ENCODE peak calls at places on chromosomes 6 and 20, in five cellular contexts. P is heart left ventricle, R is mammary epithelial cell, O is AG04450, D is WERI-Rb-1. F is an unnamed sample. For H3K27me3, the result is how much of the 10 kb centered on the place peaks cover.

GRCh38 chr6:10791673-10792072 is 44.1 kb downstream of the TMEM14B start:
- DNase-seq in P (no peak), R (no peak), O (no peak), D (no peak), F (no peak)

GRCh38 chr20:48275325-48275724 is 490.0 kb upstream of the SULF2 start:
- DNase-seq in P (no peak), R (no peak), O (no peak), D (no peak), F (no peak)

GRCh38 chr6:137688230-137688971 is 178.7 kb upstream of the TNFAIP3 start:
- DNase-seq in P (no peak), R (no peak), O (no peak), D (no peak), F (no peak)

GRCh38 chr20:49283176-49283702 is 5.4 kb upstream of the ZNFX1 start:
- DNase-seq in P (no peak), R (no peak), O (no peak), D (no peak), F (no peak)

GRCh38 chr20:17992224-17992637 is 23.4 kb downstream of the MGME1 start:
- DNase-seq in P (no peak), R (no peak), O (no peak), D (no peak), F (no peak)

GRCh38 chr6:76351275-76351674 is 278.8 kb upstream of the IMPG1 start:
- DNase-seq in P (no peak), R (peak), O (no peak), D (peak), F (no peak)

GRCh38 chr20:51378171-51378928 is 164.2 kb downstream of the NFATC2 start:
- DNase-seq in P (no peak), R (no peak), O (no peak), D (no peak), F (no peak)

GRCh38 chr6:52390361-52390727 is 28.4 kb downstream of the PAQR8 start:
- DNase-seq in P (no peak), R (peak), O (no peak), D (no peak), F (peak)

GRCh38 chr6:170023620-170024521 is 267.0 kb downstream of the DLL1 start:
- DNase-seq in P (peak), R (no peak), O (no peak), D (no peak), F (no peak)

GRCh38 chr20:20369353-20370086 is 1.6 kb downstream of the INSM1 start:
- DNase-seq in P (no peak), R (peak), O (no peak), D (peak), F (no peak)

GRCh38 chr20:41174373-41174772 is 37.0 kb downstream of the PLCG1 start:
- DNase-seq in P (peak), R (no peak), O (no peak), D (peak), F (no peak)

GRCh38 chr20:40446868-40447267 is 242.2 kb downstream of the MAFB start:
- DNase-seq in P (no peak), R (no peak), O (no peak), D (no peak), F (no peak)

GRCh38 chr6:6008114-6008647 is 1.5 kb upstream of the NRN1 start:
- DNase-seq in P (no peak), R (no peak), O (no peak), D (no peak), F (no peak)

GRCh38 chr6:49540614-49541013 is 9.9 kb upstream of the C6orf141 start:
- DNase-seq in P (no peak), R (no peak), O (no peak), D (no peak), F (no peak)

DNA sequence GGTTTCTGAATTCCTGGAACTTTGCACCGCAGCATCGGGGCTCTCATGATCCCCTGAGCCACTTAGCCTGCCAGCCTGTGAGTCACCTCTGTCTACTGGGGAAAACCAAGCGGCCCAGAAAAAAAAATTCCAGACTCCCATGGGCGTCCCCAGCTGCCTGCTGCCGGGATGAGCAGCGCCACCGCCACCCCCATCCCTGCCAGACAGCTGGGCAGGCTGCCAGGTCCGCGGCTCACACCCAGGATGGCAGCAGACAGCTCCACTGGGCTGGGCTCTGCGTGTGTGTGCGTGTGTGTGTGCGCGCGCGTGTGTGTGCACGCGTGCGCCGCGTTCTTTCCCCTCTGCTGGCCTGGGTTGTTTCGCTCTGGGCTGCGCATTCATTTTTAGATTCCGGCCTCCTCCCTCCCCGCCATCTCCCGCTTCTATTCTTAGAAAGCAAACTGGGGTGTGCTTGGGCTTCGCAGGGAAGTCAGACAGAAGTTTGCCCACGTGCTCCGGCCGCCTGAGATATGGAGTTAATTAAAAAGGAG is 38.9 kb upstream of the PMEPA1 start:
- DNase-seq in P (peak), R (peak), O (peak), D (peak), F (peak)
- H3K4me3 ChIP-seq in P (no peak), R (peak), O (peak), D (peak), F (peak)

DNA sequence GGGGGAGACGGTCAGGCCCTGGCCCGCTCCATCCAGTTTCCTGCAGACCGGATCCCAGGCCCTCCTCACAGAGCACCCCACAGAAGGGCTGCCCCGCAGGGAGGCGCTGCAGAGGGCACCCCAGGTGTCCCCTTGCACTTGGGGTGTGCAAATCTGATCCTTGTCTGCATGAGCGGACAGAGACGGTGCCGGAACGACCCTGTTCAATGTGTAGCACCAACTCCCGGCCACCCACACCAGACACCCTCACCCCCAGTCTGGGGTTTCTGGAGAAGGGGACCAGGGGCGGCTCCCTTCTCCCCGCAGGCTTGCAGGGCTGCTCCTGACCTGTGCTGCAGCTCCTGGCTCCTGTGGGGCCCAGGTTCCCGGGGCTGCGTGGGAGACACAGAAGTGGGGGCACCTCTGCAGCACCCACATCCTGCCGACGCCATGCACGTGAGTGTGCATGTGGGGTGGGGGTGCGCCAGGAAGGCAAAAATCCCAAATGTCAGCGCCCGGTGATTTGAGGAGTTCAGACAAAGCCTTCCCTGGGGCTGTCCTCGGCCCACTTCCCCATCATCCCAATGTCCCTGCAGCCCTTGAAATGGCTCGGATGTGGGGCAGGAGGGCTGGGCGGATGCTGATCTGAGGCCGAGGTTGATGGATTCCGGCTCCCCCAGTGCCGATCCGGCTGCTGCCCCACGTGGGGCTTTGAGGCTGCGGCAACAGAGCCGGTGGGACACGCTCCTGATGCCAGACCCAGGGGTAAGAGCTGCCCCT is 85.3 kb upstream of the BHLHE23 start:
- DNase-seq in P (peak), R (no peak), O (no peak), D (peak), F (no peak)
- H3K27me3 ChIP-seq in P (under half), R (under half), O (under half), D (under half), F (under half)

DNA sequence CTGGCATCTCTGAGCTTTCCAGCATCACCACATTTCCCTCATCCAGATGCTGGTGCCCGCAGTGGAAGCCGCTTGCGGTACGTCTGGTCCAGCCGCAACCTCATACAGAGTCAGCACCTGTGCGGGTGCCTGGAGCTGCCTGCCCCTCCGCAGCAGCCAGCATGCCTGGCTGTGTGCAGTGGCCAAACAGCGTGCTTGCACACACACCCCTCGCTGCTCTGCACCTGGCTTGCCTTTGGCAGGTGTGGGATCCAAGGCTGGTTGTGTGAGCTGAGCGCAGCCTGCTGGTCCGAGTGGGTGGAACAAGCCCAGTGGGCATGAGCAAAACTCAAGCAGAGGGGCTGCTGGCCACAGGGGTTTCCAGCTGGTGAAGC is 3.1 kb upstream of the HINT3 start:
- DNase-seq in P (no peak), R (peak), O (no peak), D (peak), F (no peak)
- TF ChIP-seq CTCF in P (no peak), R (peak), O (no peak), D (peak), F (peak)

GRCh38 chr20:53502820-53503219 is 90.8 kb downstream of the ZNF217 start:
- DNase-seq in P (no peak), R (no peak), O (no peak), D (no peak), F (no peak)

GRCh38 chr20:53500651-53501050 is 93.0 kb downstream of the ZNF217 start:
- DNase-seq in P (no peak), R (no peak), O (no peak), D (no peak), F (no peak)

GRCh38 chr20:53503517-53503919 is 90.1 kb downstream of the ZNF217 start:
- DNase-seq in P (no peak), R (no peak), O (no peak), D (no peak), F (no peak)
- H3K4me3 ChIP-seq in P (no peak), R (no peak), O (no peak), D (no peak), F (no peak)

DNA sequence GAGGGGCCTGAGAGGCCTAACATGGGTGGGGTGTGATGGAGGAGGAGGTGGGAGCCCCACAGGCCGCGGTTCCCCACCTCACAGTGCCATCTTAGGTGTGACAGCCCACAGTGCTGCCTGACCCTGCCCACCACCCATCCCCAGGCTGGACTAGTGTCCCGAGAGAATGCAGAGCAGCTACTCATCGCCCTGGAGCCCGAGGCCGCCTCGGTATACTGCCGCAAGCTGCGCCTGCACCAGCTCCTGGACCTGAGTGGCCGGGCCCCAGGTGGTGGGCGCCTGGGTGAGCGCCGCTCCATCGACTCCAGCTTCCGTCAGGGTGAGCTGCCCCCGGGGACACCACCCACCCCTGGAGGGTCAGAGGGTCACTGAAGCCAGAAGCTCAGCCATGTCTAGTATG is 15.6 kb downstream of the HSPA12B start:
- DNase-seq in P (no peak), R (no peak), O (no peak), D (no peak), F (no peak)
- H3K27me3 ChIP-seq in P (under half), R (under half), O (under half), D (under half), F (half or more)

GRCh38 chr20:53032021-53033001 is 60.2 kb downstream of the TSHZ2 start:
- DNase-seq in P (peak), R (peak), O (no peak), D (no peak), F (peak)

GRCh38 chr20:53034899-53035298 is 62.7 kb downstream of the TSHZ2 start:
- DNase-seq in P (no peak), R (no peak), O (no peak), D (peak), F (no peak)

GRCh38 chr20:53028337-53029007 is 56.3 kb downstream of the TSHZ2 start:
- DNase-seq in P (no peak), R (peak), O (no peak), D (no peak), F (peak)

GRCh38 chr20:53033176-53033575 is 61.0 kb downstream of the TSHZ2 start:
- DNase-seq in P (no peak), R (no peak), O (no peak), D (no peak), F (no peak)

DNA sequence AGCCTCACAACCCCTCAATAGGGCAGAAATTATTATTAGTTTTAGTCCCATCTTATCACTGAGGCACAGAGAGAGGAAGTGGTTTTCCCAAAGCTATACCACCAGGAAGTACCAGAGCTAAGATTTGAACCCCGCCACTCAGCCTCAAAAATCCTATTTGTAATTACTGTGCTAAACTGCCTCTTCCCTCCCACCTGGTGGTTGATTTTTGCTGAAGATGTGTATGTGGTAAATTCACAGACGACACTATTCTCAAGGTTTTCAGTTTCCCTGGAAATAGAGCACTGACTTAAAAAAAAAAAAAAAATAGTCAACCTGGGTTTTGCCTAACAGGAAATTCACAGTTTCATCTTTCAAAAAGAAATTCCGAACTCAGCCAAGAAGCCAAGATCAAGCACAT is 57.9 kb downstream of the TSHZ2 start:
- DNase-seq in P (no peak), R (no peak), O (no peak), D (no peak), F (no peak)
- TF ChIP-seq CTCF in P (no peak), R (no peak), O (no peak), D (no peak), F (no peak)

F was measured in kidney epithelial cell.